ENCODE peak calls at places on chromosomes 2 and 18, in six cellular contexts. X, W, R, L, N and E are unnamed samples.
A peak's percentile ranks its signal among the peaks of the same experiment; 100 is the strongest.

GRCh38 chr2:173075781-173076556 is at the start of gene MAP3K20:
- DNase-seq in W (peak; percentile 84), R (peak; percentile 46), X (peak; percentile 86), N (peak; percentile 36), L (no peak), E (peak; percentile 83)

GRCh38 chr2:181341855-181342594 is 115.2 kb upstream of the ITGA4 start:
- DNase-seq in L (no peak), N (no peak), W (no peak), R (no peak), X (no peak), E (no peak)

GRCh38 chr18:79942786-79943607 is 8.5 kb downstream of the SLC66A2 start:
- DNase-seq in N (no peak), W (no peak), R (no peak), L (no peak), X (peak; percentile 55), E (peak; percentile 44)

GRCh38 chr2:203718087-203718486 is 11.6 kb downstream of the CD28 start:
- DNase-seq in L (no peak), X (no peak), N (peak; percentile 18), W (peak; percentile 24), R (peak; percentile 82), E (no peak)

GRCh38 chr2:241776336-241777166 is at the start of gene GAL3ST2:
- DNase-seq in X (no peak), L (no peak), N (no peak), W (no peak), R (peak; percentile 18), E (peak; percentile 40)

GRCh38 chr2:190280565-190281330 is 38.9 kb downstream of the HIBCH start:
- DNase-seq in X (no peak), W (no peak), R (no peak), L (no peak), N (no peak), E (no peak)

GRCh38 chr2:201158111-201158929 is 24.6 kb upstream of the CASP10 start:
- DNase-seq in L (peak; percentile 21), X (no peak), R (peak; percentile 75), W (peak; percentile 46), N (peak; percentile 14), E (peak; percentile 89)

GRCh38 chr18:9878783-9879242 is 7.0 kb upstream of the TXNDC2 start:
- DNase-seq in L (no peak), N (no peak), W (no peak), X (no peak), R (no peak), E (no peak)

GRCh38 chr2:207251573-207252192 is 85.9 kb upstream of the KLF7 start:
- DNase-seq in R (no peak), X (no peak), N (no peak), W (no peak), L (no peak), E (no peak)

GRCh38 chr18:37634516-37634915 is 68.9 kb upstream of the CELF4 start:
- DNase-seq in X (no peak), L (no peak), N (no peak), W (no peak), R (no peak), E (no peak)

GRCh38 chr2:191020742-191021381 is 6.9 kb upstream of the STAT1 start:
- DNase-seq in X (no peak), W (peak; percentile 72), R (no peak), L (no peak), N (no peak), E (no peak)

GRCh38 chr2:216695401-216695821 is at the start of gene IGFBP5:
- DNase-seq in N (no peak), W (peak; percentile 97), L (no peak), X (peak; percentile 95), R (no peak), E (peak; percentile 88)

GRCh38 chr2:216083464-216084279 is 2.0 kb downstream of the TMEM169 start:
- DNase-seq in W (no peak), X (peak; percentile 72), L (no peak), N (no peak), R (no peak), E (peak; percentile 84)

GRCh38 chr2:85549095-85549494 is 10.1 kb downstream of the MAT2A start:
- DNase-seq in R (no peak), X (no peak), L (no peak), N (no peak), W (no peak), E (no peak)

GRCh38 chr2:149559341-149560068 is 28.1 kb downstream of the MMADHC start:
- DNase-seq in L (no peak), X (no peak), R (no peak), W (no peak), N (no peak), E (peak; percentile 46)

GRCh38 chr2:74515271-74516069 is 1.2 kb downstream of the TLX2 start:
- DNase-seq in L (no peak), N (no peak), R (no peak), X (peak; percentile 65), W (no peak), E (peak; percentile 85)

GRCh38 chr2:233120459-233120858 is 60.3 kb downstream of the INPP5D start:
- DNase-seq in N (no peak), L (no peak), R (no peak), X (no peak), W (no peak), E (no peak)

GRCh38 chr2:217911283-217911965 is 91.4 kb downstream of the TNS1 start:
- DNase-seq in L (no peak), R (no peak), W (no peak), X (no peak), N (no peak), E (no peak)

GRCh38 chr2:3454802-3455201 is 64.5 kb downstream of the ADI1 start:
- DNase-seq in N (no peak), L (no peak), W (no peak), R (no peak), X (no peak), E (peak; percentile 53)

GRCh38 chr2:190571666-190572065 is 37.1 kb upstream of the NEMP2 start:
- DNase-seq in L (no peak), W (no peak), X (no peak), R (no peak), N (no peak), E (no peak)

GRCh38 chr2:237873382-237873781 is 14.0 kb downstream of the RAMP1 start:
- DNase-seq in L (no peak), N (no peak), W (peak; percentile 49), X (peak; percentile 50), R (no peak), E (no peak)

GRCh38 chr2:237872178-237872887 is 12.9 kb downstream of the RAMP1 start:
- DNase-seq in R (no peak), L (no peak), W (peak; percentile 18), X (no peak), N (no peak), E (no peak)

GRCh38 chr2:237874585-237875161 is 15.2 kb downstream of the RAMP1 start:
- DNase-seq in R (no peak), N (no peak), W (peak; percentile 66), L (no peak), X (peak; percentile 63), E (no peak)

GRCh38 chr2:237875234-237876055 is 16.0 kb downstream of the RAMP1 start:
- DNase-seq in W (peak; percentile 24), L (no peak), N (no peak), R (no peak), X (peak; percentile 68), E (peak; percentile 24)

DNA sequence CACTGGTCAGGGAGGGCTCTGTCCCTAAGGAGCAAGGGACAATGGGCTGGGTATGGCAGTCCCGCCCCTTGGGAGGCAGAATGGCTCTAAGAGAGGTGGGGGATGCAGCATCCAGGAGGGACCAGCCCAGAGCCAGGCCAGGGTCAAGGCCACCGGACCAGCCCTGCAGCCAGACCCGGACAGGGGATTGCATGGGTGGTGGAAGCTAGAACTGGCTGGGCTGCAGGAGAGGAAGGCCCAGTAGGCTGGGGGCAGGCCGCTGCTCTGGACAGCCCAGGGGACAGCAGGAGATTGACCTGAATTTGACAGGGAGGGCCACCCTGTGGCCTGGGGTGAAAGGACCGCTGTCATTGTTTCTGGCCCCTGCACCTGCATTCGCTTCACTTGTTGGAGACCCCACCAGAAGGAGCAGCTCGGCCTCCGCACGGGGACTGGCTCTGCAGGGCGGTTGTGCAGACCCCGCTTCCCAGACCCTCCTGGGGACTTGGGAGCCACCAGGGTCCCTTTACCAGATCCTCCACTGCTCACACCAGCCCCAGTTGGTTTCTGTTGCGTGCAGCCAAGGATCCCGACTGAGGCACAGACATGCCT is 14.6 kb downstream of the RAMP1 start:
- DNase-seq in R (no peak), X (peak; percentile 76), L (no peak), W (peak; percentile 25), N (no peak), E (peak; percentile 44)
- H3K4me1 ChIP-seq in R (no peaks in the 10 kb centered on the region), X (no peaks in the 10 kb centered on the region), L (no peaks in the 10 kb centered on the region), W (peaks cover 29% of the 10 kb centered on the region), N (peaks cover 5% of the 10 kb centered on the region), E (no peaks in the 10 kb centered on the region)

DNA sequence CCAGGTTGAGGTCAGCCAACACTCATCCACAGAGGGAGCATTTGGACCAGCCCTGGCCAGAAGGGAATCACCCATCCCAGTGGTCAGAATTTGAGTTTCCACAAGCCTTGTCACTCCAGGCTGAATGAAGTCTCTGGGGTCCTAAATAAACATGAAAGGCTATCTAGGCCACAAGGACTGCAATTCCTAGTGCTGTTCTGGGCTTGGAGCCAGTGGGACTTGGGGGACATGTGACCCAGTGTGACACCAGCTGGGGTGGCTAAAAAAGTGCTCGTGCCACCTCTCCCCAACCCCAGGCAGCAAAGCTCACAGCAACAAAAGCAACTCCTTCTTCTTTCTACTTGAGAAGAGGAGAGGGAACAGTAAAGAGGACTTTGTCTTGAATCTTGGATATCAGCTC is 91.7 kb downstream of the MDH1 start:
- DNase-seq in L (no peak), W (no peak), X (no peak), N (no peak), R (no peak), E (no peak)
- H3K4me1 ChIP-seq in L (peaks cover 9% of the 10 kb centered on the region), W (no peaks in the 10 kb centered on the region), X (no peaks in the 10 kb centered on the region), N (no peaks in the 10 kb centered on the region), R (no peaks in the 10 kb centered on the region), E (peaks cover 6% of the 10 kb centered on the region)

GRCh38 chr2:120989911-120990441 is 254.3 kb downstream of the GLI2 start:
- DNase-seq in L (no peak), X (no peak), R (no peak), W (peak; percentile 9), N (no peak), E (peak; percentile 28)
- H3K4me1 ChIP-seq in L (no peaks in the 10 kb centered on the region), X (no peaks in the 10 kb centered on the region), R (no peaks in the 10 kb centered on the region), W (no peaks in the 10 kb centered on the region), N (no peaks in the 10 kb centered on the region), E (no peaks in the 10 kb centered on the region)

GRCh38 chr2:228657807-228658402 is 476.4 kb upstream of the SPHKAP start:
- DNase-seq in W (no peak), R (no peak), N (no peak), X (no peak), L (no peak), E (no peak)

GRCh38 chr2:228652366-228652765 is 470.9 kb upstream of the SPHKAP start:
- DNase-seq in R (no peak), X (no peak), W (no peak), L (no peak), N (no peak), E (no peak)

GRCh38 chr2:228653884-228654283 is 472.4 kb upstream of the SPHKAP start:
- DNase-seq in W (no peak), R (no peak), N (no peak), L (no peak), X (no peak), E (no peak)

GRCh38 chr2:228655341-228655740 is 473.9 kb upstream of the SPHKAP start:
- DNase-seq in L (no peak), W (no peak), N (no peak), X (no peak), R (no peak), E (no peak)

DNA sequence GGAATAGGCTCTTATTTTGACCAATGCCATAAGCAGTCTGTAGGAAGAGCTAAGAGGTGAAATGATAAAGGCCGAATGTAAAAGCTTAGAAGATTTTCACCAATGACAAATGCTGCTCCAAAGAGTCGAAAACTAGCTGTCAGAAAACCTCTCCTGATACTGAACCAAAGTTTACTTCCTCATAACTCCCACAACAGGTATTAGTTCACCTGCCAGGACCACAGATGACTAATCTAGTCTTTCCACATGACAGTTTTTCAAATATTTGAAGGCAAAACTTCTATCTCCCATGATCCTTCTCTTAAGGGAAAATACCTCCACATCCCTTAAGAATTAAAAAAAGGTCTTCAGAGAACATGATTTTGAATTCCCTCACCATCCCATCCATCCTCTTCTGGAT is 473.2 kb upstream of the SPHKAP start:
- DNase-seq in R (no peak), L (no peak), N (no peak), X (no peak), W (no peak), E (no peak)
- H3K4me1 ChIP-seq in R (no peaks in the 10 kb centered on the region), L (no peaks in the 10 kb centered on the region), N (no peaks in the 10 kb centered on the region), X (peaks cover 4% of the 10 kb centered on the region), W (no peaks in the 10 kb centered on the region), E (no peaks in the 10 kb centered on the region)